ENCODE peak calls at places on chromosomes 6 and 20, in six cellular contexts. S is tibial artery; G is mucosa of descending colon; N is CD8-positive, alpha-beta T cell; L is left ventricle myocardium inferior; X is HCT116. I is an unnamed sample.

GRCh38 chr6:89680150-89680549 is 41.6 kb upstream of the LYRM2 start:
- DNase-seq in S (no peak), N (no peak), L (no peak), G (no peak), X (no peak), I (no peak)

GRCh38 chr6:116215414-116215813 is 38.5 kb downstream of the TSPYL4 start:
- DNase-seq in X (no peak), N (no peak), L (no peak), S (no peak), G (no peak), I (no peak)

GRCh38 chr6:101711518-101711917 is 318.0 kb downstream of the GRIK2 start:
- DNase-seq in S (no peak), L (no peak), X (no peak), N (no peak), G (no peak), I (no peak)

GRCh38 chr6:2387445-2387844 is 142.0 kb upstream of the GMDS start:
- DNase-seq in S (no peak), N (no peak), X (no peak), L (no peak), G (no peak), I (no peak)

GRCh38 chr6:107132330-107132954 is 17.1 kb upstream of the BEND3 start:
- DNase-seq in N (peak; percentile 20), G (no peak), X (peak; percentile 19), L (no peak), S (no peak), I (no peak)

GRCh38 chr6:154432533-154433476 is 76.2 kb upstream of the IPCEF1 start:
- DNase-seq in S (no peak), L (no peak), X (no peak), N (no peak), G (no peak), I (no peak)

GRCh38 chr20:33653900-33654596 is 8.1 kb upstream of the C20orf144 start:
- DNase-seq in L (peak; percentile 13), S (peak; percentile 71), X (no peak), G (peak; percentile 90), N (no peak), I (peak; percentile 77)

GRCh38 chr6:29632789-29633531 is at the start of gene GABBR1:
- DNase-seq in G (peak; percentile 87), L (peak; percentile 90), X (peak; percentile 41), N (peak; percentile 67), S (peak; percentile 96), I (peak; percentile 89)

GRCh38 chr6:37239950-37240713 is 17.4 kb upstream of the TBC1D22B start:
- DNase-seq in S (peak; percentile 95), G (peak; percentile 85), L (peak; percentile 94), X (peak; percentile 71), N (peak; percentile 59), I (peak; percentile 27)

GRCh38 chr6:80182291-80182690 is 75.8 kb downstream of the BCKDHB start:
- DNase-seq in L (no peak), N (no peak), X (no peak), G (no peak), S (no peak), I (no peak)

GRCh38 chr6:140281236-140281635 is 906.8 kb upstream of the CITED2 start:
- DNase-seq in N (no peak), G (no peak), S (no peak), L (no peak), X (no peak), I (no peak)

GRCh38 chr20:19079536-19080299 is 132.7 kb upstream of the SLC24A3 start:
- DNase-seq in X (no peak), G (no peak), S (no peak), N (no peak), L (no peak), I (no peak)

GRCh38 chr6:121520337-121521163 is 85.1 kb downstream of the GJA1 start:
- DNase-seq in S (no peak), G (no peak), L (no peak), X (no peak), N (no peak), I (no peak)

GRCh38 chr6:117138920-117139319 is 126.4 kb upstream of the VGLL2 start:
- DNase-seq in X (no peak), S (no peak), L (no peak), N (no peak), G (no peak), I (peak; percentile 29)

GRCh38 chr6:128395596-128395995 is 124.8 kb downstream of the PTPRK start:
- DNase-seq in N (no peak), X (no peak), S (no peak), L (no peak), G (no peak), I (no peak)

GRCh38 chr20:53829086-53829703 is 235.6 kb upstream of the ZNF217 start:
- DNase-seq in S (no peak), N (no peak), G (no peak), L (no peak), X (peak; percentile 78), I (no peak)

GRCh38 chr20:13613917-13614316 is 24.8 kb downstream of the TASP1 start:
- DNase-seq in S (no peak), X (no peak), L (no peak), G (no peak), N (no peak), I (no peak)

GRCh38 chr6:169022079-169022478 is 231.6 kb downstream of the THBS2 start:
- DNase-seq in S (no peak), G (no peak), N (no peak), X (no peak), L (no peak), I (no peak)

GRCh38 chr20:23636182-23636907 is 1.4 kb downstream of the CST3 start:
- DNase-seq in S (no peak), N (no peak), L (no peak), G (no peak), X (no peak), I (no peak)

GRCh38 chr20:3654326-3655031 is 8.7 kb downstream of the GFRA4 start:
- DNase-seq in S (no peak), X (no peak), L (no peak), N (no peak), G (no peak), I (no peak)

GRCh38 chr6:108123516-108123929 is 42.3 kb upstream of the NR2E1 start:
- DNase-seq in X (no peak), S (no peak), N (no peak), L (no peak), G (no peak), I (no peak)

GRCh38 chr6:52519618-52520017 is 57.2 kb downstream of the TRAM2 start:
- DNase-seq in S (no peak), X (no peak), L (no peak), G (no peak), N (no peak), I (no peak)
- H3K4me1 ChIP-seq in S (peaks cover 15% of the 10 kb centered on the region), X (peaks cover 54% of the 10 kb centered on the region), L (peaks cover 84% of the 10 kb centered on the region), G (no peaks in the 10 kb centered on the region), N (no peaks in the 10 kb centered on the region), I (peaks cover 3% of the 10 kb centered on the region)

DNA sequence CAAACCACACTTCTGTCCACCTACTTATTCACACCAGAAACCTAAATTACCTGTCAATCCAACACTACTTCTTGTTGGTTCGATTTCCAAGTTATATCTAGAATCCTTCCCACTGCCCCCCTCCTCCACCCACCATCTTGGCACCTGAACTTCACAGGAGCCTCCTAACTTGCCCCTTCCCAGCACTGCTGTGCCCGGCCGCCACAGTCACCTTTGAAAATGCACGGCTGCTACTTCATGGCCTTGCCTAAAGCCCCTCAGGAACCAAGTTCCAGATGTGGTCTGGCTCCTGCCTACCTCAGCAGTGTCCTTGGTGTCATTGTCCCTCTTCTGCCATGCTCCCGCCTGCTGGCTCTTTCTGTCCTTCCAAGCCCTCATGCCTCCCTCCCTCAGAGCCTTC is 31.2 kb downstream of the PKIG start:
- DNase-seq in G (no peak), S (no peak), L (no peak), N (no peak), X (no peak), I (no peak)
- H3K4me1 ChIP-seq in G (peaks cover 17% of the 10 kb centered on the region), S (no peaks in the 10 kb centered on the region), L (peaks cover 100% of the 10 kb centered on the region), N (peaks cover 87% of the 10 kb centered on the region), X (peaks cover 5% of the 10 kb centered on the region), I (peaks cover 6% of the 10 kb centered on the region)

GRCh38 chr6:76439811-76440210 is 367.3 kb upstream of the IMPG1 start:
- DNase-seq in N (no peak), G (no peak), L (no peak), S (no peak), X (no peak), I (no peak)
- H3K4me1 ChIP-seq in N (no peaks in the 10 kb centered on the region), G (no peaks in the 10 kb centered on the region), L (no peaks in the 10 kb centered on the region), S (no peaks in the 10 kb centered on the region), X (no peaks in the 10 kb centered on the region), I (no peaks in the 10 kb centered on the region)

DNA sequence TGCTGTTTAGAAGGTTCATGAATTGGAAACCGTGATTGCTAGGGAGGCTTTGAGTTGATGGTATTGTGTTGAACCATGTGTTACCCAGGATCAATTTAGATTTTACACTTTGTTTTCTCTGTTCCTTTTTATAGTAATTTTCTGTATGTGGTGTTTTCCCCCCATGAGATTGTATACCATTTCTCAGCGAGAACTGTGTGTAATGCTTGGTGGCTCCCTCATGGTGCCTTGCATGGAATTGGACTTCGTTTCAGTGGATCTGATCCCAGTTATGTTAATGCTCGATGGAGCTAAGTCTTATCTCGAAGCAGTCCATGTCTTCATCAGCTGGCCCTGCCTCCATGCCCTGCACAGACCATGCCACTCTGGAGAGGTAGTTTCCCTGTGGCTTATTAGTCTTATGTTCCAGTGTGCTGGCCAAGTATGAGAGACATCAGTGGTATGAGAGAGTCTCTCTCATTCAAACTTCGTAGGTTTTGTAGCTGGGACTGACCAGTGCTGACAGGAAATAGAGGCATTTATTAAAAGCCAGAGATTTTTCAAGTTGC is 18.7 kb downstream of the PTPN1 start:
- DNase-seq in X (no peak), N (no peak), S (no peak), L (no peak), G (no peak), I (no peak)
- H3K4me1 ChIP-seq in X (peaks cover 17% of the 10 kb centered on the region), N (peaks cover 46% of the 10 kb centered on the region), S (no peaks in the 10 kb centered on the region), L (peaks cover 77% of the 10 kb centered on the region), G (peaks cover 47% of the 10 kb centered on the region), I (peaks cover 3% of the 10 kb centered on the region)

GRCh38 chr6:15378272-15378671 is 132.4 kb downstream of the JARID2 start:
- DNase-seq in N (no peak), X (no peak), G (no peak), S (no peak), L (no peak), I (no peak)
- H3K4me1 ChIP-seq in N (peaks cover 4% of the 10 kb centered on the region), X (no peaks in the 10 kb centered on the region), G (peaks cover 4% of the 10 kb centered on the region), S (no peaks in the 10 kb centered on the region), L (peaks cover 60% of the 10 kb centered on the region), I (no peaks in the 10 kb centered on the region)

GRCh38 chr6:5785235-5785634 is 221.5 kb downstream of the NRN1 start:
- DNase-seq in G (no peak), L (no peak), S (no peak), N (no peak), X (no peak), I (no peak)
- H3K4me1 ChIP-seq in G (peaks cover 11% of the 10 kb centered on the region), L (peaks cover 5% of the 10 kb centered on the region), S (no peaks in the 10 kb centered on the region), N (peaks cover 11% of the 10 kb centered on the region), X (no peaks in the 10 kb centered on the region), I (no peaks in the 10 kb centered on the region)

DNA sequence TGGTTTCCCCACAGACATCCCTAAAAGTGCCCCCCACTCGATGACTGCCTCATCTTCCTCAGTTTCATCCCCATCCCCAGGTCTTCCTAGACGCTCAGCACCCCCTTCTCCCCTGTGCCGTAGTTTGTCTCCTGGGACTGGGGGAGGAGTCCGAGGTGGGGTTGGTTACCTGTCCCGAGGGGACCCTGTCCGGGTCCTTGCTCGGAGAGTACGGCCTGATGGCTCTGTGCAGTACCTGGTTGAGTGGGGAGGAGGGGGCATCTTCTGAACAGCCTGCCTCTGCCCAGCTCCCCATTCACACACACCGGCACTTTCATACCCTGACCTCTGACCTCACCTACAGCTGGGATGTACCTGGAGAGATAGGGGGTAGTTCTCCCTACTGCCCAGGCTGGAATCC is 2.1 kb downstream of the CUTA start:
- DNase-seq in S (no peak), G (no peak), X (no peak), N (no peak), L (no peak), I (no peak)
- H3K4me1 ChIP-seq in S (no peaks in the 10 kb centered on the region), G (peaks cover 37% of the 10 kb centered on the region), X (peaks cover 13% of the 10 kb centered on the region), N (peaks cover 77% of the 10 kb centered on the region), L (peaks cover 81% of the 10 kb centered on the region), I (peaks cover 12% of the 10 kb centered on the region)